ENCODE peak calls at places on chromosomes 6 and 20, in ten cellular contexts. One of them, this sample, is unnamed.

GRCh38 chr6:134317471-134318131 is at the start of gene SGK1:
- DNase-seq in effector memory CD8-positive, alpha-beta T cell: no peak
- DNase-seq in cardiac septum: no peak
- DNase-seq in GF-D8: no peak
- DNase-seq in NCI-H345: peak; percentile 77
- DNase-seq in substantia nigra: peak; percentile 51
- DNase-seq in ACHN: peak; percentile 46
- DNase-seq in heart right ventricle: peak; percentile 24
- DNase-seq in cardiac muscle cell: peak; percentile 76
- DNase-seq in HFFc6: peak; percentile 10
- DNase-seq in this sample: no peak

GRCh38 chr6:22436134-22436533 is 133.2 kb upstream of the HDGFL1 start:
- DNase-seq in effector memory CD8-positive, alpha-beta T cell: no peak
- DNase-seq in cardiac septum: no peak
- DNase-seq in GF-D8: no peak
- DNase-seq in NCI-H345: no peak
- DNase-seq in substantia nigra: no peak
- DNase-seq in ACHN: no peak
- DNase-seq in heart right ventricle: no peak
- DNase-seq in cardiac muscle cell: no peak
- DNase-seq in HFFc6: no peak
- DNase-seq in this sample: no peak

GRCh38 chr20:24949756-24950127 is 673 bp downstream of the CST7 start:
- DNase-seq in effector memory CD8-positive, alpha-beta T cell: no peak
- DNase-seq in cardiac septum: no peak
- DNase-seq in GF-D8: peak; percentile 67
- DNase-seq in NCI-H345: no peak
- DNase-seq in substantia nigra: no peak
- DNase-seq in ACHN: no peak
- DNase-seq in heart right ventricle: no peak
- DNase-seq in cardiac muscle cell: no peak
- DNase-seq in HFFc6: no peak
- DNase-seq in this sample: no peak

GRCh38 chr6:106710580-106710979 is 81.2 kb downstream of the QRSL1 start:
- DNase-seq in effector memory CD8-positive, alpha-beta T cell: no peak
- DNase-seq in cardiac septum: no peak
- DNase-seq in GF-D8: no peak
- DNase-seq in NCI-H345: no peak
- DNase-seq in substantia nigra: no peak
- DNase-seq in ACHN: no peak
- DNase-seq in heart right ventricle: no peak
- DNase-seq in cardiac muscle cell: no peak
- DNase-seq in HFFc6: no peak
- DNase-seq in this sample: no peak

GRCh38 chr20:36861875-36862801 is 13.8 kb upstream of the TLDC2 start:
- DNase-seq in effector memory CD8-positive, alpha-beta T cell: no peak
- DNase-seq in cardiac septum: peak; percentile 93
- DNase-seq in GF-D8: no peak
- DNase-seq in NCI-H345: peak; percentile 85
- DNase-seq in substantia nigra: peak; percentile 59
- DNase-seq in ACHN: peak; percentile 78
- DNase-seq in heart right ventricle: peak; percentile 92
- DNase-seq in cardiac muscle cell: peak; percentile 78
- DNase-seq in HFFc6: peak; percentile 91
- DNase-seq in this sample: peak; percentile 56

GRCh38 chr6:19892250-19892649 is 55.1 kb downstream of the ID4 start:
- DNase-seq in effector memory CD8-positive, alpha-beta T cell: no peak
- DNase-seq in cardiac septum: no peak
- DNase-seq in GF-D8: no peak
- DNase-seq in NCI-H345: peak; percentile 93
- DNase-seq in substantia nigra: no peak
- DNase-seq in ACHN: no peak
- DNase-seq in heart right ventricle: no peak
- DNase-seq in cardiac muscle cell: no peak
- DNase-seq in HFFc6: no peak
- DNase-seq in this sample: no peak

GRCh38 chr6:165906-166305 is 126.4 kb upstream of the DUSP22 start:
- DNase-seq in effector memory CD8-positive, alpha-beta T cell: no peak
- DNase-seq in cardiac septum: no peak
- DNase-seq in GF-D8: no peak
- DNase-seq in NCI-H345: no peak
- DNase-seq in substantia nigra: no peak
- DNase-seq in ACHN: no peak
- DNase-seq in heart right ventricle: no peak
- DNase-seq in cardiac muscle cell: peak; percentile 18
- DNase-seq in HFFc6: no peak
- DNase-seq in this sample: no peak

GRCh38 chr6:107657373-107657754 is 166.7 kb downstream of the SCML4 start:
- DNase-seq in effector memory CD8-positive, alpha-beta T cell: no peak
- DNase-seq in cardiac septum: no peak
- DNase-seq in GF-D8: no peak
- DNase-seq in NCI-H345: no peak
- DNase-seq in substantia nigra: no peak
- DNase-seq in ACHN: no peak
- DNase-seq in heart right ventricle: no peak
- DNase-seq in cardiac muscle cell: no peak
- DNase-seq in HFFc6: no peak
- DNase-seq in this sample: no peak

GRCh38 chr6:147856687-147857086 is 348.2 kb downstream of the SAMD5 start:
- DNase-seq in effector memory CD8-positive, alpha-beta T cell: no peak
- DNase-seq in cardiac septum: no peak
- DNase-seq in GF-D8: no peak
- DNase-seq in NCI-H345: no peak
- DNase-seq in substantia nigra: no peak
- DNase-seq in ACHN: no peak
- DNase-seq in heart right ventricle: no peak
- DNase-seq in cardiac muscle cell: no peak
- DNase-seq in HFFc6: no peak
- DNase-seq in this sample: no peak

GRCh38 chr20:37247547-37247946 is 14.1 kb downstream of the GHRH start:
- DNase-seq in effector memory CD8-positive, alpha-beta T cell: no peak
- DNase-seq in cardiac septum: no peak
- DNase-seq in GF-D8: no peak
- DNase-seq in NCI-H345: no peak
- DNase-seq in substantia nigra: no peak
- DNase-seq in ACHN: no peak
- DNase-seq in heart right ventricle: no peak
- DNase-seq in cardiac muscle cell: no peak
- DNase-seq in HFFc6: no peak
- DNase-seq in this sample: no peak

GRCh38 chr6:155510879-155511278 is 55.2 kb upstream of the NOX3 start:
- DNase-seq in effector memory CD8-positive, alpha-beta T cell: no peak
- DNase-seq in cardiac septum: no peak
- DNase-seq in GF-D8: no peak
- DNase-seq in NCI-H345: no peak
- DNase-seq in substantia nigra: no peak
- DNase-seq in ACHN: no peak
- DNase-seq in heart right ventricle: no peak
- DNase-seq in cardiac muscle cell: no peak
- DNase-seq in HFFc6: no peak
- DNase-seq in this sample: no peak

GRCh38 chr6:157982297-157982579 is 575 bp downstream of the SYNJ2 start:
- DNase-seq in effector memory CD8-positive, alpha-beta T cell: peak; percentile 18
- DNase-seq in cardiac septum: no peak
- DNase-seq in GF-D8: no peak
- DNase-seq in NCI-H345: peak; percentile 24
- DNase-seq in substantia nigra: no peak
- DNase-seq in ACHN: peak; percentile 42
- DNase-seq in heart right ventricle: peak; percentile 35
- DNase-seq in cardiac muscle cell: peak; percentile 48
- DNase-seq in HFFc6: no peak
- DNase-seq in this sample: no peak

GRCh38 chr6:1267790-1268762 is 43.8 kb upstream of the FOXQ1 start:
- DNase-seq in effector memory CD8-positive, alpha-beta T cell: no peak
- DNase-seq in cardiac septum: no peak
- DNase-seq in GF-D8: no peak
- DNase-seq in NCI-H345: no peak
- DNase-seq in substantia nigra: no peak
- DNase-seq in ACHN: no peak
- DNase-seq in heart right ventricle: no peak
- DNase-seq in cardiac muscle cell: no peak
- DNase-seq in HFFc6: no peak
- DNase-seq in this sample: no peak

GRCh38 chr20:17210983-17211382 is 15.9 kb upstream of the PCSK2 start:
- DNase-seq in effector memory CD8-positive, alpha-beta T cell: no peak
- DNase-seq in cardiac septum: no peak
- DNase-seq in GF-D8: no peak
- DNase-seq in NCI-H345: no peak
- DNase-seq in substantia nigra: no peak
- DNase-seq in ACHN: peak; percentile 27
- DNase-seq in heart right ventricle: no peak
- DNase-seq in cardiac muscle cell: no peak
- DNase-seq in HFFc6: no peak
- DNase-seq in this sample: no peak

This sample was measured in GM04503.